ENCODE peak calls at places on chromosomes 5 and 9, in six cellular contexts. G is HTR-8/SVneo; B is transverse colon; I is activated naive CD8-positive, alpha-beta T cell treated with anti-CD3 and anti-CD28 coated beads, Interleukin-2, amount 50 U/mL, for 24 hours; Y is GM20000; A is KG1. T is an unnamed sample.

GRCh38 chr5:130541617-130542221 is 623.3 kb downstream of the HINT1 start:
- DNase-seq in G (no peak), B (no peak), I (no peak), Y (no peak), A (no peak), T (peak)

GRCh38 chr5:142792865-142793232 is 22.7 kb downstream of the ARHGAP26 start:
- DNase-seq in G (no peak), B (no peak), I (no peak), Y (no peak), A (no peak), T (no peak)

GRCh38 chr5:94807985-94808384 is 189.5 kb downstream of the SLF1 start:
- DNase-seq in G (no peak), B (no peak), I (no peak), Y (no peak), A (no peak), T (no peak)

GRCh38 chr5:165258188-165258855 is 1752.9 kb downstream of the MAT2B start:
- DNase-seq in G (no peak), B (no peak), I (no peak), Y (no peak), A (no peak), T (peak)

GRCh38 chr9:35691757-35692301 is 2.1 kb upstream of the TPM2 start:
- DNase-seq in G (no peak), B (no peak), I (no peak), Y (no peak), A (no peak), T (no peak)

GRCh38 chr5:84614907-84615306 is 230.2 kb upstream of the EDIL3 start:
- DNase-seq in G (no peak), B (no peak), I (no peak), Y (no peak), A (no peak), T (peak)

GRCh38 chr9:34628656-34629491 is at the start of gene ARID3C:
- DNase-seq in G (no peak), B (peak), I (peak), Y (peak), A (no peak), T (no peak)

GRCh38 chr9:111356567-111357244 is 26.7 kb upstream of the OR2K2 start:
- DNase-seq in G (peak), B (no peak), I (no peak), Y (no peak), A (no peak), T (no peak)

T was measured in Ammon's horn.